ENCODE peak calls at places on chromosome 9, in five cellular contexts. One of them, this sample, is unnamed.
A peak's percentile ranks its signal among the peaks of the same experiment; 100 is the strongest.

GRCh38 chr9:88460583-88461332 is 72.5 kb downstream of the SPIN1 start:
- DNase-seq in colonic mucosa: no peak
- DNase-seq in epithelial cell of esophagus: peak; percentile 86
- DNase-seq in SK-N-SH: no peak
- DNase-seq in BE2C: no peak
- DNase-seq in this sample: no peak

GRCh38 chr9:77176106-77176505 is 1.2 kb upstream of the VPS13A start:
- DNase-seq in epithelial cell of esophagus: no peak
- DNase-seq in BE2C: no peak
- DNase-seq in SK-N-SH: no peak
- DNase-seq in colonic mucosa: no peak
- DNase-seq in this sample: no peak

GRCh38 chr9:3205421-3206095 is 320.2 kb downstream of the RFX3 start:
- DNase-seq in epithelial cell of esophagus: no peak
- DNase-seq in colonic mucosa: no peak
- DNase-seq in SK-N-SH: no peak
- DNase-seq in BE2C: no peak
- DNase-seq in this sample: no peak

GRCh38 chr9:122286764-122287163 is 22.1 kb downstream of the MRRF start:
- DNase-seq in epithelial cell of esophagus: no peak
- DNase-seq in BE2C: no peak
- DNase-seq in colonic mucosa: no peak
- DNase-seq in SK-N-SH: no peak
- DNase-seq in this sample: peak; percentile 18

GRCh38 chr9:115058684-115059315 is 59.2 kb downstream of the TNC start:
- DNase-seq in SK-N-SH: no peak
- DNase-seq in BE2C: no peak
- DNase-seq in colonic mucosa: no peak
- DNase-seq in epithelial cell of esophagus: peak; percentile 85
- DNase-seq in this sample: no peak

GRCh38 chr9:114385412-114386181 is 2.2 kb downstream of the AKNA start:
- DNase-seq in epithelial cell of esophagus: peak; percentile 98
- DNase-seq in SK-N-SH: no peak
- DNase-seq in colonic mucosa: peak; percentile 74
- DNase-seq in BE2C: peak; percentile 56
- DNase-seq in this sample: peak; percentile 97

GRCh38 chr9:115604831-115605483 is 487.0 kb upstream of the TNC start:
- DNase-seq in epithelial cell of esophagus: peak; percentile 69
- DNase-seq in colonic mucosa: no peak
- DNase-seq in SK-N-SH: no peak
- DNase-seq in BE2C: no peak
- DNase-seq in this sample: no peak

GRCh38 chr9:121581775-121582600 is 69.4 kb upstream of the DAB2IP start:
- DNase-seq in colonic mucosa: no peak
- DNase-seq in SK-N-SH: no peak
- DNase-seq in epithelial cell of esophagus: no peak
- DNase-seq in BE2C: no peak
- DNase-seq in this sample: no peak

GRCh38 chr9:98766548-98766947 is 29.8 kb downstream of the ANKS6 start:
- DNase-seq in epithelial cell of esophagus: peak; percentile 74
- DNase-seq in BE2C: no peak
- DNase-seq in SK-N-SH: no peak
- DNase-seq in colonic mucosa: no peak
- DNase-seq in this sample: no peak

GRCh38 chr9:14087576-14087975 is 226.4 kb downstream of the NFIB start:
- DNase-seq in BE2C: no peak
- DNase-seq in epithelial cell of esophagus: no peak
- DNase-seq in SK-N-SH: no peak
- DNase-seq in colonic mucosa: no peak
- DNase-seq in this sample: no peak

GRCh38 chr9:20023237-20023928 is 234.5 kb upstream of the SLC24A2 start:
- DNase-seq in BE2C: no peak
- DNase-seq in epithelial cell of esophagus: no peak
- DNase-seq in colonic mucosa: no peak
- DNase-seq in SK-N-SH: no peak
- DNase-seq in this sample: no peak

GRCh38 chr9:19992556-19992955 is 203.7 kb upstream of the SLC24A2 start:
- DNase-seq in epithelial cell of esophagus: no peak
- DNase-seq in colonic mucosa: no peak
- DNase-seq in SK-N-SH: no peak
- DNase-seq in BE2C: no peak
- DNase-seq in this sample: no peak

GRCh38 chr9:23821400-23822181 is 4.4 kb downstream of the ELAVL2 start:
- DNase-seq in SK-N-SH: peak; percentile 84
- DNase-seq in colonic mucosa: peak; percentile 55
- DNase-seq in epithelial cell of esophagus: peak; percentile 69
- DNase-seq in BE2C: peak; percentile 77
- DNase-seq in this sample: no peak

GRCh38 chr9:32590898-32591297 is 17.9 kb upstream of the NDUFB6 start:
- DNase-seq in SK-N-SH: no peak
- DNase-seq in epithelial cell of esophagus: peak; percentile 82
- DNase-seq in BE2C: no peak
- DNase-seq in colonic mucosa: no peak
- DNase-seq in this sample: no peak

GRCh38 chr9:73151653-73152382 is at the start of gene ANXA1:
- DNase-seq in SK-N-SH: no peak
- DNase-seq in BE2C: no peak
- DNase-seq in epithelial cell of esophagus: peak; percentile 92
- DNase-seq in colonic mucosa: peak; percentile 34
- DNase-seq in this sample: no peak

GRCh38 chr9:34190996-34191892 is 12.4 kb downstream of the UBAP1 start:
- DNase-seq in BE2C: peak; percentile 20
- DNase-seq in epithelial cell of esophagus: peak; percentile 42
- DNase-seq in SK-N-SH: no peak
- DNase-seq in colonic mucosa: no peak
- DNase-seq in this sample: no peak

GRCh38 chr9:22238809-22239684 is 207.6 kb upstream of the DMRTA1 start:
- DNase-seq in SK-N-SH: no peak
- DNase-seq in colonic mucosa: no peak
- DNase-seq in BE2C: no peak
- DNase-seq in epithelial cell of esophagus: peak; percentile 62
- DNase-seq in this sample: peak; percentile 37

GRCh38 chr9:69936427-69936826 is 107.2 kb upstream of the MAMDC2 start:
- DNase-seq in SK-N-SH: no peak
- DNase-seq in epithelial cell of esophagus: peak; percentile 87
- DNase-seq in BE2C: no peak
- DNase-seq in colonic mucosa: no peak
- DNase-seq in this sample: no peak

GRCh38 chr9:6405371-6405770 is 7.6 kb upstream of the UHRF2 start:
- DNase-seq in SK-N-SH: no peak
- DNase-seq in epithelial cell of esophagus: no peak
- DNase-seq in colonic mucosa: no peak
- DNase-seq in BE2C: no peak
- DNase-seq in this sample: no peak

GRCh38 chr9:81562221-81563019 is 126.9 kb downstream of the TLE1 start:
- DNase-seq in SK-N-SH: no peak
- DNase-seq in colonic mucosa: no peak
- DNase-seq in BE2C: no peak
- DNase-seq in epithelial cell of esophagus: peak; percentile 93
- DNase-seq in this sample: no peak

GRCh38 chr9:101566904-101567724 is 27.7 kb downstream of the PPP3R2 start:
- DNase-seq in colonic mucosa: peak; percentile 26
- DNase-seq in epithelial cell of esophagus: peak; percentile 62
- DNase-seq in BE2C: peak; percentile 35
- DNase-seq in SK-N-SH: no peak
- DNase-seq in this sample: peak; percentile 54

GRCh38 chr9:90901933-90902332 is 100.3 kb downstream of the SYK start:
- DNase-seq in SK-N-SH: no peak
- DNase-seq in BE2C: no peak
- DNase-seq in colonic mucosa: no peak
- DNase-seq in epithelial cell of esophagus: no peak
- DNase-seq in this sample: no peak

GRCh38 chr9:90899287-90899686 is 97.7 kb downstream of the SYK start:
- DNase-seq in epithelial cell of esophagus: no peak
- DNase-seq in SK-N-SH: no peak
- DNase-seq in colonic mucosa: no peak
- DNase-seq in BE2C: no peak
- DNase-seq in this sample: no peak

GRCh38 chr9:90898229-90898628 is 96.6 kb downstream of the SYK start:
- DNase-seq in SK-N-SH: no peak
- DNase-seq in colonic mucosa: no peak
- DNase-seq in BE2C: no peak
- DNase-seq in epithelial cell of esophagus: no peak
- DNase-seq in this sample: no peak

GRCh38 chr9:90903731-90904422 is 102.3 kb downstream of the SYK start:
- DNase-seq in BE2C: no peak
- DNase-seq in colonic mucosa: no peak
- DNase-seq in SK-N-SH: no peak
- DNase-seq in epithelial cell of esophagus: peak; percentile 23
- DNase-seq in this sample: no peak

DNA sequence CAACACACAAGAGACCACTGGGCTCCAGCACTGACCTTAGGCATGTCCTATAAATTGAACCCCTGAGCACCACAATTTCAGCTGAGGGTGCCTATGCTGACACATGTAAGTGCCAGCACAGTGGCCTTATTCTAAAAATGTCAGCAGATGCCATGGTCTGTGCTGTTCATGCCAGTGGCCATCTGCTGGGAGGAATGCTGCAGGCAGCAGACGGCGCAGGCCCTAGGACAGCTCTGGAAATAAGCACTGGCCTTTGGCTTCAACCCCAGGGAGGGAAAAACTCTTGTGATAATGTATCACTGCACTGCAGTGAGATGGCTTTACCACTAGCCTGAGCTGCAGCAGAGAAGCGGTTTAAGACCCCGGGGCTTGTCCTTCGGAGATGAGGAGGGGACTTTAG is 98.5 kb downstream of the SYK start:
- DNase-seq in epithelial cell of esophagus: no peak
- DNase-seq in SK-N-SH: no peak
- DNase-seq in colonic mucosa: no peak
- DNase-seq in BE2C: no peak
- DNase-seq in this sample: no peak
- TF ChIP-seq CTCF in epithelial cell of esophagus: no peak
- TF ChIP-seq CTCF in SK-N-SH: peak; percentile 20
- TF ChIP-seq CTCF in colonic mucosa: no peak
- TF ChIP-seq CTCF in BE2C: no peak
- TF ChIP-seq CTCF in this sample: no peak

GRCh38 chr9:18362901-18363685 is 110.9 kb upstream of the ADAMTSL1 start:
- DNase-seq in colonic mucosa: peak; percentile 24
- DNase-seq in epithelial cell of esophagus: no peak
- DNase-seq in BE2C: no peak
- DNase-seq in SK-N-SH: no peak
- DNase-seq in this sample: no peak

GRCh38 chr9:18365651-18366050 is 108.3 kb upstream of the ADAMTSL1 start:
- DNase-seq in colonic mucosa: no peak
- DNase-seq in epithelial cell of esophagus: no peak
- DNase-seq in SK-N-SH: no peak
- DNase-seq in BE2C: no peak
- DNase-seq in this sample: no peak

GRCh38 chr9:18368206-18368605 is 105.7 kb upstream of the ADAMTSL1 start:
- DNase-seq in SK-N-SH: no peak
- DNase-seq in BE2C: no peak
- DNase-seq in colonic mucosa: no peak
- DNase-seq in epithelial cell of esophagus: no peak
- DNase-seq in this sample: no peak

GRCh38 chr9:18361621-18362020 is 112.3 kb upstream of the ADAMTSL1 start:
- DNase-seq in SK-N-SH: no peak
- DNase-seq in BE2C: no peak
- DNase-seq in colonic mucosa: no peak
- DNase-seq in epithelial cell of esophagus: no peak
- DNase-seq in this sample: no peak

DNA sequence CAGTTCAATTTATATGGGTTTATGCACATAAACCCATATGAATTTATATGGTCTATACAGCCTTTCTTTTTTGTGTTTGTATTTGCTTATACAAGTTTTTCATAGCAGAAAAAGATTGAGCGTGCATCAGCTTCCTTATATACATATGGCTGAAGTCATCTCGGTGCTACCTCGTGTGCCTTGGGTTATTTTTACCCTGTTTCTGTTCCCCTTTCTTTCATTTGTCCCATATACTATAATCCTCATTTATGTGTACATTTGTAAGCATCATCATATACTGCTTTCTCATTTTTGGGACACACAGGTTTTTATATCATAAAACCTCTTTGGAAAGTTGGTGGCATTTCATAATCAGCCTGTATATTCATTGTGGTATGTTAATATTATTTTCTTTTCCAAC is 107.8 kb upstream of the ADAMTSL1 start:
- DNase-seq in epithelial cell of esophagus: no peak
- DNase-seq in colonic mucosa: no peak
- DNase-seq in SK-N-SH: no peak
- DNase-seq in BE2C: no peak
- DNase-seq in this sample: no peak
- H3K4me3 ChIP-seq in epithelial cell of esophagus: no peak overlapping the region
- H3K4me3 ChIP-seq in colonic mucosa: no peak overlapping the region
- H3K4me3 ChIP-seq in SK-N-SH: no peak overlapping the region
- H3K4me3 ChIP-seq in BE2C: no peak overlapping the region
- H3K4me3 ChIP-seq in this sample: no peak overlapping the region

DNA sequence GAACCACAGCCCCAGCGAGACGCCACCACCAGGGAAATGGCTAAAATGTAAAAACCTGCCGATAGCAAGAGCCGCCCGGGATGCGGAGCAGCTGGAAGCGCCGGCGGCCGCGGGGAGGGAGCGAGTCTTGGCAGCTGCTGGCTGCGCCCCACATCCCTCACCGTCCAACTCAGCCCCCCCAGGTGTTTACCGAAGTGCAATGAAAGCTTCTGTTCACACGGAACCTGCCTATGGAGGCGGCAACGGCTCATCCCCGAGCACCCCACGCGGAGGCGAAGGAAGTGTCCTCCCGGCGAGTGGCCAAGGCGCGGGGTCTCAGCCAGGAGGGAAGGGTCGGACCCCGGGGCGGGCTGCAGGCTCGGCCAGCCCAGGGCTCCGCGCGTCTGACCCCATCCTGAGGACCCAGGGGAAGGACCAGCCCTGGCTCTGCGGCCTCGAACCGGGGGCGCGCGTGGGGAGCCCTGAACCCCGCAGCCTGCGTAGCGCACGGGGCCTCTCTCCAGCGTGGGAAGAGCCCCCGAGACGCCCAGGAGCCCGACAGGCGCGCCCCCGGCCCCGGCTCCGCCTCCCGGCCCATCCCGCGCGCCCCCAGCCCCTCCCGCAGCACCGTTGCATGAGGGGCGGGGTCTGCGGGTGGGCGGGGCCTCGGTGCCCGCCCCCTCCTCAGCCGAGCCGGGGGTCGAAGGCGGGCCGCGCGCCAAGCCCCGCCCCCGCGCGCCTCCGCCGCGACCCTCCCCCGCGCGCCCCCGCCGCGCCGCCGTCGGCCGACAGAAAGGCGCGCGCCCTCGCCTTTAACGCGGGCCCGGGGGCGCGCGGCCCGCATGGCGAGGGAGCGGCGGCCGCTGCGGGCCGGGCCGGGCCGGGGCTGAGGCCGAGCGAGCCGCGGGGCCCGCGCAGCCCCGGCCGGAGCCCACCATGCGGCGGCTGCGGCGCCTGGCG is at the start of gene DIPK1B:
- DNase-seq in colonic mucosa: no peak
- DNase-seq in epithelial cell of esophagus: no peak
- DNase-seq in BE2C: peak; percentile 67
- DNase-seq in SK-N-SH: peak; percentile 100
- DNase-seq in this sample: no peak
- TF ChIP-seq CTCF in colonic mucosa: no peak
- TF ChIP-seq CTCF in epithelial cell of esophagus: no peak
- TF ChIP-seq CTCF in BE2C: no peak
- TF ChIP-seq CTCF in SK-N-SH: no peak
- TF ChIP-seq CTCF in this sample: no peak

DNA sequence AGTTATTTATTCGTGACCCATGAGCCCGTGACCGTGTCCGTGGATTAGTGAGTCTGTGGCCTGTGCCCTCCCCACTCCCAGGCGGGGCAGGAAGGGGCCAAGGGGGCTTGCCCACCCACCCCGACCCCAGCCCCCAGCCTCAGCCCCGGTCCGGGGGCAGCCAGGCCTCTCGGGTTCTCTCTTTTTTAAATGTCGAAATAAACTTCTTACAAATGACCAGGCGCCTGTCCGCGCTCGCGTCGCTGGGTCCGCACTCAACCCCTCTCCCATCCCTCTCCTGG is 7.6 kb downstream of the BARHL1 start:
- DNase-seq in colonic mucosa: no peak
- DNase-seq in BE2C: no peak
- DNase-seq in SK-N-SH: no peak
- DNase-seq in epithelial cell of esophagus: no peak
- DNase-seq in this sample: no peak
- H3K4me3 ChIP-seq in colonic mucosa: no peak overlapping the region
- H3K4me3 ChIP-seq in BE2C: no peak overlapping the region
- H3K4me3 ChIP-seq in SK-N-SH: no peak overlapping the region
- H3K4me3 ChIP-seq in epithelial cell of esophagus: no peak overlapping the region
- H3K4me3 ChIP-seq in this sample: no peak overlapping the region

This sample was measured in GM12865.